ENCODE peak calls at places on chromosomes 7 and 10, in four cellular contexts. A is mesendoderm, M is H9, V is H1. R is an unnamed sample.

GRCh38 chr7:100087055-100087750 is 1.6 kb upstream of the COPS6 start:
- DNase-seq in A (peak), M (no peak), V (no peak), R (peak)

GRCh38 chr7:22996470-22996869 is 17.5 kb downstream of the HYCC1 start:
- DNase-seq in A (no peak), M (no peak), V (no peak), R (peak)

GRCh38 chr7:50348469-50349162 is 44.1 kb downstream of the IKZF1 start:
- DNase-seq in A (no peak), M (no peak), V (no peak), R (no peak)

GRCh38 chr10:29862926-29863614 is 196.3 kb downstream of the JCAD start:
- DNase-seq in A (no peak), M (no peak), V (no peak), R (peak)

GRCh38 chr7:30166155-30166840 is 31.5 kb downstream of the MTURN start:
- DNase-seq in A (no peak), M (no peak), V (no peak), R (no peak)

GRCh38 chr10:72285972-72286521 is 12.3 kb downstream of the DDIT4 start:
- DNase-seq in A (no peak), M (no peak), V (no peak), R (no peak)

GRCh38 chr7:101882595-101883564 is 65.5 kb downstream of the CUX1 start:
- DNase-seq in A (peak), M (no peak), V (no peak), R (peak)

GRCh38 chr7:35334511-35334910 is 80.6 kb upstream of the TBX20 start:
- DNase-seq in A (peak), M (no peak), V (no peak), R (no peak)

GRCh38 chr10:114042895-114043531 is 653 bp upstream of the ADRB1 start:
- DNase-seq in A (peak), M (peak), V (no peak), R (peak)

DNA sequence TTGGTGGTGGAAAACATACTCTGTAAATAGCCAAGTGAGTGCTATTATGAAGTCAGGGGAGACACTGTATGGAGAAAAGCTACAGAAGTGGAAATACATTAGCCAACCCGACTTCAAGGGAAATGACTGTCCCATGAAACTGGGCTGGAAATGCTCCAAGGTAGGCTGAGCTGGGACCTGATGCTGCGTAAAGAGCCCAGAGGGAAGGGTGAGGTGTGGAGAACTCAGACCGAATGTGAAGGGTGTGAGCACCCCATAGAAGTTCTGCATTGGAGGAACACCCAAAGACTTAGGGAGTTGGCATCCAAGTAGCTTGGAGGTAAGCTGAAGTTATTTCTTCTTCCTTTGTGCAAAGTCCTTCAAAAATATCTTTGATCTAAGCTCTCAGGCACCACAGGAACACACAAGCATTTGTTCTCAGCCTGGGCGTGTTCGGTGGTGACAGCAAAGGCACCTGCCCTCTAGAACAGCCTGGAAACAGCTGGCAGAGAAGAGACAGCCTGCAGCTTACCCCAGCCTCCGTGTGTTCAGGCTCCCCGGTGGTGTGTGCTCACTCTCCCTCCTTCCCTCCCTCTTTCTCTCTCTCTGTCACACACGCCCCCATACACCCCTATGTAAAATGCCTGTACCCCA is 19.1 kb upstream of the GJD4 start:
- DNase-seq in A (no peak), M (no peak), V (no peak), R (no peak)
- H3K56ac ChIP-seq in A (no peak), M (no peak), V (no peak), R (no peak)

GRCh38 chr10:73807471-73807870 is 3.9 kb downstream of the NDST2 start:
- DNase-seq in A (no peak), M (no peak), V (no peak), R (no peak)
- H3K56ac ChIP-seq in A (no peak), M (no peak), V (no peak), R (no peak)

DNA sequence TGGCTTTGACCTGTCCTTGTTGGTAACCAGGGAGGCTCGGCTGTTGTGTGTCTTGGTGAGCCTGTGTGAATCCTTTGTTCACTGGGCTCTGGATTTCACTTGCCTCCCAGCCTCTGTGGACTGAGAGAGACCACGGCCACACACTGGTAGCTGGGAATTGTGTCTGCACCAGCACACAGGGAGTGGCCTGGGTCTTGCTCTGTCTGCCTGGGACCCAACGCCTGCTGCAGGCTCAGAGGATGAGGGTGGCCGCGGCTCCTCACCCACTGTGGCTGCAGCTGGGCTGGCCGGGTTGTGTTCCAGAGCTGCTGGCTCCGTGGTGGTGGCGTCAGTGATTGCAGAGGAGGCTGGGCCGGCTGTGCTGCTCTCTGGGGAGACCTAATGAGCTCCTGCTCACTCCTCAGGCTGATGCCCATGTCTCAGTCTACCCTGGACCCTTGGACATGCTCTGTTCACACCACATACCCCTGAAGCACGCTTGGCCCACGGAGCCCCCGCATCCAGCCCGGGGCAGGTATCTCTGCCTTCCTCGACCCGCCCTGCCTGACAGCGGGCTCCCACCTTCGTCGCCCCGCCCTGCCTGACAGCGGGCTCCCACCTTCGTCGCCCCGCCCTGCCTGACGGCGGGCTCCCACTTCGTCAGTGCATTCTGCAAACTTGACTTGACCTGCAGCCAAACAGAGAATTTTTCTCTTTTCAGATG is 328.5 kb downstream of the ADARB2 start:
- DNase-seq in A (no peak), M (no peak), V (no peak), R (no peak)
- H3K56ac ChIP-seq in A (no peak), M (no peak), V (no peak), R (no peak)

GRCh38 chr7:93156884-93157283 is 8.7 kb upstream of the SAMD9L start:
- DNase-seq in A (no peak), M (no peak), V (no peak), R (peak)
- H3K56ac ChIP-seq in A (no peak), M (no peak), V (no peak), R (no peak)

DNA sequence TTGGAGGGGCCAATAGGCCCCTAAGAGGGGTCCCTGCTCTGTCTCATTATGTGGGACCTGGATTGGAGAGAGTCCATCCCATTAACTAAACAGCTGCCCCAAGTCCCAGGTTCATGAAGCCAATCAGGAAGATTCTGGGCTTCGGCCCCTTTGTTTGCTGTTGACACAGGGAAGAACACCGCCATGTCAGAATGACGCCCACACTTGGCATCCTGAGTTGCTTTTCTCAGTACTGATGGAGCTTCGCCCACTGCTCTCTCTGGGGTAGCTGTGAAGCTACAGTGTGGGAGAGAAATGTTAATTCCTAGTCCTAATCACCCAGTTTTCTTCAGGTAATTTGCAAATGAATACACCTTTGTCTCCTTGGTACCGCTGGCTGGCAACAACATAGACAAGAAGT is 264.7 kb downstream of the GLRX3 start:
- DNase-seq in A (no peak), M (peak), V (no peak), R (no peak)
- H3K56ac ChIP-seq in A (no peak), M (no peak), V (no peak), R (no peak)